ENCODE peak calls at places on chromosomes 3 and 15, in four cellular contexts. One of them, this sample, is unnamed.

GRCh38 chr3:55177749-55178148 is 249.9 kb upstream of the LRTM1 start:
- DNase-seq in fibroblast of pulmonary artery: peak; percentile 42
- DNase-seq in stomach: no peak
- DNase-seq in endothelial cell: no peak
- DNase-seq in this sample: no peak

GRCh38 chr3:193805448-193805847 is 212.4 kb downstream of the OPA1 start:
- DNase-seq in fibroblast of pulmonary artery: peak; percentile 95
- DNase-seq in endothelial cell: no peak
- DNase-seq in stomach: peak; percentile 67
- DNase-seq in this sample: no peak

GRCh38 chr3:12180218-12180617 is 21.5 kb upstream of the TIMP4 start:
- DNase-seq in fibroblast of pulmonary artery: peak; percentile 88
- DNase-seq in stomach: peak; percentile 78
- DNase-seq in endothelial cell: peak; percentile 11
- DNase-seq in this sample: no peak

GRCh38 chr3:188624384-188624783 is 470.4 kb downstream of the LPP start:
- DNase-seq in fibroblast of pulmonary artery: peak; percentile 47
- DNase-seq in stomach: peak; percentile 33
- DNase-seq in endothelial cell: no peak
- DNase-seq in this sample: no peak

GRCh38 chr3:170360916-170361315 is 3.4 kb downstream of the SKIL start:
- DNase-seq in stomach: no peak
- DNase-seq in endothelial cell: no peak
- DNase-seq in fibroblast of pulmonary artery: no peak
- DNase-seq in this sample: no peak

GRCh38 chr3:169618894-169619792 is 44.4 kb downstream of the MECOM start:
- DNase-seq in endothelial cell: no peak
- DNase-seq in fibroblast of pulmonary artery: no peak
- DNase-seq in stomach: no peak
- DNase-seq in this sample: peak; percentile 78

GRCh38 chr15:80526556-80527340 is 122.6 kb downstream of the ARNT2 start:
- DNase-seq in stomach: no peak
- DNase-seq in fibroblast of pulmonary artery: peak; percentile 45
- DNase-seq in endothelial cell: no peak
- DNase-seq in this sample: no peak

GRCh38 chr3:126197854-126198584 is 17.6 kb upstream of the ALDH1L1 start:
- DNase-seq in fibroblast of pulmonary artery: peak; percentile 75
- DNase-seq in endothelial cell: peak; percentile 60
- DNase-seq in stomach: peak; percentile 65
- DNase-seq in this sample: peak; percentile 53

GRCh38 chr15:67843571-67844387 is 3.9 kb upstream of the RNU6-1 start:
- DNase-seq in fibroblast of pulmonary artery: peak; percentile 89
- DNase-seq in endothelial cell: no peak
- DNase-seq in stomach: no peak
- DNase-seq in this sample: peak; percentile 73

GRCh38 chr3:102092617-102093466 is 243.5 kb downstream of the NFKBIZ start:
- DNase-seq in fibroblast of pulmonary artery: peak; percentile 31
- DNase-seq in endothelial cell: no peak
- DNase-seq in stomach: no peak
- DNase-seq in this sample: no peak

GRCh38 chr3:47149339-47149933 is 14.5 kb downstream of the SETD2 start:
- DNase-seq in stomach: no peak
- DNase-seq in endothelial cell: no peak
- DNase-seq in fibroblast of pulmonary artery: no peak
- DNase-seq in this sample: no peak

GRCh38 chr3:178597388-178597787 is 61.2 kb downstream of the KCNMB2 start:
- DNase-seq in stomach: no peak
- DNase-seq in endothelial cell: no peak
- DNase-seq in fibroblast of pulmonary artery: no peak
- DNase-seq in this sample: no peak

GRCh38 chr3:32109256-32109655 is 2.8 kb downstream of the GPD1L start:
- DNase-seq in endothelial cell: no peak
- DNase-seq in fibroblast of pulmonary artery: peak; percentile 80
- DNase-seq in stomach: peak; percentile 60
- DNase-seq in this sample: no peak

GRCh38 chr3:32105291-32106131 is 909 bp upstream of the GPD1L start:
- DNase-seq in endothelial cell: no peak
- DNase-seq in stomach: peak; percentile 39
- DNase-seq in fibroblast of pulmonary artery: peak; percentile 14
- DNase-seq in this sample: no peak

GRCh38 chr3:32104492-32104891 is 1.9 kb upstream of the GPD1L start:
- DNase-seq in endothelial cell: no peak
- DNase-seq in fibroblast of pulmonary artery: no peak
- DNase-seq in stomach: no peak
- DNase-seq in this sample: no peak

GRCh38 chr3:32106929-32107362 is 526 bp downstream of the GPD1L start:
- DNase-seq in stomach: peak; percentile 66
- DNase-seq in fibroblast of pulmonary artery: peak; percentile 7
- DNase-seq in endothelial cell: peak; percentile 18
- DNase-seq in this sample: no peak

GRCh38 chr3:32106132-32106928 is at the start of gene GPD1L:
- DNase-seq in endothelial cell: peak; percentile 93
- DNase-seq in fibroblast of pulmonary artery: peak; percentile 93
- DNase-seq in stomach: peak; percentile 96
- DNase-seq in this sample: peak; percentile 95
- TF ChIP-seq CTCF in endothelial cell: no peak
- TF ChIP-seq CTCF in fibroblast of pulmonary artery: no peak
- TF ChIP-seq CTCF in stomach: no peak
- TF ChIP-seq CTCF in this sample: no peak

GRCh38 chr3:151425640-151426336 is 35.1 kb downstream of the IGSF10 start:
- DNase-seq in stomach: no peak
- DNase-seq in endothelial cell: no peak
- DNase-seq in fibroblast of pulmonary artery: no peak
- DNase-seq in this sample: no peak
- TF ChIP-seq CTCF in stomach: no peak
- TF ChIP-seq CTCF in endothelial cell: no peak
- TF ChIP-seq CTCF in fibroblast of pulmonary artery: peak; percentile 33
- TF ChIP-seq CTCF in this sample: no peak

GRCh38 chr3:80767599-80767998 is 993.8 kb downstream of the GBE1 start:
- DNase-seq in fibroblast of pulmonary artery: peak; percentile 13
- DNase-seq in stomach: no peak
- DNase-seq in endothelial cell: no peak
- DNase-seq in this sample: no peak
- TF ChIP-seq CTCF in fibroblast of pulmonary artery: no peak
- TF ChIP-seq CTCF in stomach: no peak
- TF ChIP-seq CTCF in endothelial cell: no peak
- TF ChIP-seq CTCF in this sample: no peak

GRCh38 chr3:31531465-31531991 is 1.2 kb upstream of the STT3B start:
- DNase-seq in endothelial cell: no peak
- DNase-seq in stomach: no peak
- DNase-seq in fibroblast of pulmonary artery: no peak
- DNase-seq in this sample: no peak
- TF ChIP-seq CTCF in endothelial cell: no peak
- TF ChIP-seq CTCF in stomach: no peak
- TF ChIP-seq CTCF in fibroblast of pulmonary artery: peak; percentile 31
- TF ChIP-seq CTCF in this sample: no peak

GRCh38 chr3:186549497-186549896 is 5.3 kb upstream of the CRYGS start:
- DNase-seq in endothelial cell: no peak
- DNase-seq in fibroblast of pulmonary artery: no peak
- DNase-seq in stomach: no peak
- DNase-seq in this sample: no peak

GRCh38 chr3:186551387-186551786 is 7.2 kb upstream of the CRYGS start:
- DNase-seq in stomach: no peak
- DNase-seq in fibroblast of pulmonary artery: no peak
- DNase-seq in endothelial cell: no peak
- DNase-seq in this sample: no peak

GRCh38 chr3:186552408-186553031 is 8.3 kb upstream of the CRYGS start:
- DNase-seq in endothelial cell: no peak
- DNase-seq in stomach: no peak
- DNase-seq in fibroblast of pulmonary artery: no peak
- DNase-seq in this sample: no peak
- TF ChIP-seq CTCF in endothelial cell: no peak
- TF ChIP-seq CTCF in stomach: no peak
- TF ChIP-seq CTCF in fibroblast of pulmonary artery: no peak
- TF ChIP-seq CTCF in this sample: no peak

GRCh38 chr3:38364721-38365400 is 18.3 kb downstream of the XYLB start:
- DNase-seq in fibroblast of pulmonary artery: no peak
- DNase-seq in endothelial cell: no peak
- DNase-seq in stomach: no peak
- DNase-seq in this sample: no peak
- TF ChIP-seq CTCF in fibroblast of pulmonary artery: no peak
- TF ChIP-seq CTCF in endothelial cell: no peak
- TF ChIP-seq CTCF in stomach: no peak
- TF ChIP-seq CTCF in this sample: no peak